ENCODE peak calls at places on chromosomes 4 and X, in five cellular contexts. D is heart left ventricle, J is IMR-90, E is progenitor cell of endocrine pancreas, Y is fibroblast of lung. G is an unnamed sample.

GRCh38 chrX:56733459-56734046 is 4.5 kb downstream of the NBDY start:
- DNase-seq in D (no peak), J (peak), E (peak), Y (peak), G (peak)

GRCh38 chr4:111943796-111944203 is 201.5 kb upstream of the FAM241A start:
- DNase-seq in D (no peak), J (no peak), E (peak), Y (peak), G (peak)

GRCh38 chr4:148444296-148445070 is 2.3 kb upstream of the NR3C2 start:
- DNase-seq in D (peak), J (no peak), E (peak), Y (peak), G (peak)

GRCh38 chrX:427812-428725 is 41.4 kb upstream of the PPP2R3B start:
- DNase-seq in D (no peak), J (no peak), E (peak), Y (no peak), G (no peak)

GRCh38 chr4:128130621-128131020 is 69.5 kb downstream of the LARP1B start:
- DNase-seq in D (no peak), J (no peak), E (no peak), Y (peak), G (no peak)

GRCh38 chr4:24511371-24512063 is 72.8 kb downstream of the DHX15 start:
- DNase-seq in D (no peak), J (peak), E (no peak), Y (peak), G (no peak)

GRCh38 chrX:103441878-103442535 is 65.7 kb downstream of the BEX3 start:
- DNase-seq in D (no peak), J (no peak), E (no peak), Y (no peak), G (no peak)

GRCh38 chr4:28639747-28640146 is 1779.1 kb downstream of the STIM2 start:
- DNase-seq in D (no peak), J (no peak), E (no peak), Y (no peak), G (no peak)

GRCh38 chr4:69984030-69984443 is 11.7 kb upstream of the STATH start:
- DNase-seq in D (no peak), J (no peak), E (no peak), Y (peak), G (no peak)

GRCh38 chrX:107542500-107542899 is 85.8 kb upstream of the PRPS1 start:
- DNase-seq in D (no peak), J (peak), E (no peak), Y (peak), G (no peak)
- TF ChIP-seq CTCF in D (no peak), J (peak), E (peak), Y (peak), G (no peak)

GRCh38 chrX:119694601-119695534 is 1.9 kb upstream of the SEPTIN6 start:
- DNase-seq in D (no peak), J (no peak), E (no peak), Y (no peak), G (no peak)

GRCh38 chrX:119690921-119691716 is 1.8 kb downstream of the SEPTIN6 start:
- DNase-seq in D (no peak), J (peak), E (no peak), Y (peak), G (no peak)

GRCh38 chrX:119692241-119693031 is 532 bp downstream of the SEPTIN6 start:
- DNase-seq in D (peak), J (peak), E (peak), Y (peak), G (peak)

GRCh38 chrX:119693996-119694451 is 1.1 kb upstream of the SEPTIN6 start:
- DNase-seq in D (no peak), J (no peak), E (no peak), Y (no peak), G (no peak)

DNA sequence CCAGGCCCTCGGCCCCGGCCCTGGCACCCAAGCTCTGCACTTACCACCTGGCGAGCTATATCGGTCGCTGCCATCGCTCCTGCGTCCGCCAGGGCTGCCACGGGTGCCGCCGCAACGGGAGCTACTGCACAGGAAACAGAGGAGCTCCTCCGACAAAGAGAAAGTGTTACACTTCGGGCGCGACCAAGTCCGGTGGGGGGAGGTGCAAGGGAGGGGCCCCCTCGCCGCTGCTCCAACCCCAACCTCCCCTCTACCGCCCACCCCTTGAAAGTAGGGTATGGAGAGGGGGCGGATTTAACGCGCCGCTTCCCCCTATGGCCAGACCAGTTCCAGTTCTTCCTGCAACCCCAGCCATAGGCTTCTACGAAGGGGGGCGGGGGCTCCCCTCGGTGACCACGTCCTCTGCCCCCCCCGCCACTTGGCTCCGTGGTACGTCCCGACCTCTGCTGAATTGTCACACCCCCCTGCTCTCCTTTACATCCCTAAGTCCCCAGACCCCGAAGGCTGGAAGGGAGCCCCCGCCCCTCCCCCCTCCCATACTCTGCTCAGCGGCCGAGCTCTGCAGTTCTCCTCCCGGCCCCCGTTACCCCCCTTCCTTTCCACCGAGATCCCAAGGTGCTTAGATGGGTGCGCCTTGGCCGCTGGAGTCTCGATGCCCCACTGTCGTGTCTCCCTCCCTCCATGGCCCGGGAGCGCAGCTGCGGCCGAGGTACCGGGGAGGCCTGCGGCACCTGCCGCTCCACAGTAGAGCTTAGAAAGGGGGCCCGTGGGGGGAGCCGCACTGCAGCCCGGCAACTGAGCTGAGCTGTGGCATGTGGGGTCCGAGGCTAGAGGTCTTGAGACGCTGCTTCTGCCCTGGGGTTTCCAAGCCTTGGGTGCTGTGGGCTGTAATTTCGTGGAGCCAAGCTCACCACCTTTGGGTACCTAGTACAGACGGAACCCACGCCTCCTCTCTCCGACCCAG is at the start of gene SEPTIN6:
- DNase-seq in D (peak), J (peak), E (peak), Y (peak), G (peak)
- TF ChIP-seq CTCF in D (no peak), J (no peak), E (peak), Y (no peak), G (no peak)

GRCh38 chr4:142282870-142283431 is 563.1 kb downstream of the INPP4B start:
- DNase-seq in D (no peak), J (no peak), E (no peak), Y (no peak), G (peak)
- TF ChIP-seq CTCF in D (peak), J (peak), E (peak), Y (peak), G (peak)

GRCh38 chr4:26860157-26860921 is at the start of gene STIM2:
- DNase-seq in D (peak), J (peak), E (peak), Y (peak), G (peak)
- TF ChIP-seq CTCF in D (no peak), J (peak), E (peak), Y (peak), G (peak)

GRCh38 chr4:53003959-53004358 is 141.8 kb downstream of the RASL11B start:
- DNase-seq in D (no peak), J (peak), E (no peak), Y (peak), G (no peak)
- TF ChIP-seq CTCF in D (no peak), J (no peak), E (no peak), Y (no peak), G (no peak)

DNA sequence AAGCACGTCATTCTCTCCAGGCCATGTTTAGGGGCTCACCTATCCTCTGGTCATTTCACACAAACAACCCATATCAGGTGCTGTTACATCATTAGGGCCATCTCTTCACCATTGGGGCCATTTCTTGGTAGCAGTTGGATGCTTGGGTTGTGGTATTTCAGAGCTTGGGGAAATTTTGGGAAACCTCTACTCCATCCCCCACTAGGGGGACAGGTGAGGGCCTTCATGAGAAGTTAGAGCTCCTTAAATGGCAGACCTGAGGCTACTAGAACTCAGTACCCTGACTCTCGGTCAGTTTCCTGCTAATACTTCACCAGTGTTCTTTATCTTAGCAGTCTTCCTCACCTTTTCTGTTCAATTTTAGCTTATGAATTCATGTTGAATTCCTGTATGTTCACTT is 50.2 kb downstream of the ZNF827 start:
- DNase-seq in D (no peak), J (no peak), E (no peak), Y (no peak), G (no peak)
- TF ChIP-seq CTCF in D (no peak), J (no peak), E (peak), Y (peak), G (peak)

GRCh38 chr4:1631136-1631535 is 53.0 kb downstream of the FAM53A start:
- DNase-seq in D (no peak), J (no peak), E (no peak), Y (no peak), G (no peak)

GRCh38 chr4:1630266-1630665 is 53.8 kb downstream of the FAM53A start:
- DNase-seq in D (no peak), J (no peak), E (no peak), Y (no peak), G (no peak)

GRCh38 chr4:1627417-1628313 is 56.4 kb downstream of the FAM53A start:
- DNase-seq in D (no peak), J (no peak), E (no peak), Y (no peak), G (no peak)

GRCh38 chr4:1629704-1630093 is 54.4 kb downstream of the FAM53A start:
- DNase-seq in D (no peak), J (no peak), E (no peak), Y (no peak), G (no peak)

GRCh38 chr4:1628892-1629703 is 55.0 kb downstream of the FAM53A start:
- DNase-seq in D (peak), J (peak), E (peak), Y (peak), G (peak)
- TF ChIP-seq CTCF in D (peak), J (peak), E (peak), Y (peak), G (peak)

GRCh38 chr4:107709916-107710315 is 10.1 kb downstream of the PAPSS1 start:
- DNase-seq in D (no peak), J (peak), E (no peak), Y (peak), G (no peak)
- TF ChIP-seq CTCF in D (no peak), J (no peak), E (no peak), Y (no peak), G (no peak)

GRCh38 chr4:87511500-87511899 is 17.7 kb downstream of the SPARCL1 start:
- DNase-seq in D (no peak), J (no peak), E (no peak), Y (no peak), G (no peak)

GRCh38 chr4:87506974-87507701 is 22.0 kb downstream of the SPARCL1 start:
- DNase-seq in D (no peak), J (peak), E (no peak), Y (peak), G (no peak)

GRCh38 chr4:87502580-87503238 is 26.5 kb downstream of the SPARCL1 start:
- DNase-seq in D (no peak), J (peak), E (no peak), Y (peak), G (no peak)

GRCh38 chr4:87510747-87511146 is 18.4 kb downstream of the SPARCL1 start:
- DNase-seq in D (no peak), J (no peak), E (no peak), Y (no peak), G (no peak)

GRCh38 chr4:87505862-87506261 is 23.3 kb downstream of the SPARCL1 start:
- DNase-seq in D (no peak), J (no peak), E (no peak), Y (no peak), G (no peak)
- TF ChIP-seq CTCF in D (no peak), J (no peak), E (no peak), Y (peak), G (no peak)